ENCODE peak calls at places on chromosomes 13 and 19, in ten cellular contexts. I is colonic mucosa; B is IMR-90; X is uterus; K is HCT116; N is CD8-positive, alpha-beta T cell; Q is H9; S is pancreas; A is left lung; O is aorta. W is an unnamed sample. For H3K27me3, the result is how much of the 10 kb centered on the place peaks cover.

GRCh38 chr19:22533761-22534160 is 100.4 kb upstream of the ZNF492 start:
- DNase-seq in I (no peak), B (no peak), X (no peak), K (no peak), N (no peak), Q (no peak), S (no peak), A (no peak), O (no peak), W (no peak)

GRCh38 chr13:45040626-45041025 is 51.3 kb downstream of the GPALPP1 start:
- DNase-seq in I (no peak), B (no peak), X (no peak), K (no peak), N (no peak), Q (no peak), S (no peak), A (no peak), O (no peak), W (no peak)

GRCh38 chr13:43835701-43836100 is 43.8 kb downstream of the CCDC122 start:
- DNase-seq in I (no peak), B (peak), X (no peak), K (no peak), N (no peak), Q (no peak), S (no peak), A (no peak), O (no peak), W (no peak)

GRCh38 chr13:26758496-26759155 is 2.0 kb downstream of the GPR12 start:
- DNase-seq in I (no peak), B (no peak), X (no peak), K (no peak), N (no peak), Q (no peak), S (no peak), A (no peak), O (no peak), W (no peak)

GRCh38 chr19:12946092-12946845 is 607 bp downstream of the RAD23A start:
- DNase-seq in I (peak), B (peak), X (peak), K (peak), N (peak), Q (peak), S (peak), A (peak), O (peak), W (peak)

GRCh38 chr13:112242777-112243176 is 133.4 kb upstream of the SPACA7 start:
- DNase-seq in I (no peak), B (no peak), X (no peak), K (no peak), N (no peak), Q (no peak), S (no peak), A (no peak), O (no peak), W (no peak)

GRCh38 chr13:42384265-42384664 is 112.3 kb downstream of the AKAP11 start:
- DNase-seq in I (no peak), B (no peak), X (no peak), K (no peak), N (no peak), Q (no peak), S (no peak), A (no peak), O (no peak), W (no peak)

GRCh38 chr19:35607661-35608060 is 4.9 kb upstream of the HAUS5 start:
- DNase-seq in I (no peak), B (no peak), X (no peak), K (no peak), N (no peak), Q (no peak), S (no peak), A (no peak), O (no peak), W (no peak)

GRCh38 chr13:110187501-110188161 is 119.3 kb downstream of the COL4A1 start:
- DNase-seq in I (no peak), B (peak), X (no peak), K (no peak), N (no peak), Q (no peak), S (no peak), A (no peak), O (peak), W (no peak)

GRCh38 chr13:105611424-105611823 is 924.0 kb downstream of the EFNB2 start:
- DNase-seq in I (no peak), B (peak), X (no peak), K (no peak), N (no peak), Q (no peak), S (no peak), A (no peak), O (no peak), W (no peak)

GRCh38 chr19:40272261-40272660 is 12.9 kb downstream of the AKT2 start:
- DNase-seq in I (no peak), B (no peak), X (no peak), K (no peak), N (no peak), Q (no peak), S (no peak), A (peak), O (no peak), W (no peak)

GRCh38 chr13:54607421-54607820 is 1578.8 kb downstream of the OLFM4 start:
- DNase-seq in I (no peak), B (no peak), X (no peak), K (no peak), N (no peak), Q (no peak), S (no peak), A (no peak), O (no peak), W (no peak)

GRCh38 chr13:99977912-99978780 is 3.4 kb upstream of the ZIC2 start:
- DNase-seq in I (peak), B (no peak), X (no peak), K (no peak), N (no peak), Q (peak), S (no peak), A (peak), O (peak), W (no peak)

GRCh38 chr13:25581351-25581750 is 209.6 kb downstream of the ATP8A2 start:
- DNase-seq in I (no peak), B (no peak), X (no peak), K (no peak), N (no peak), Q (no peak), S (no peak), A (no peak), O (no peak), W (no peak)

GRCh38 chr13:46124531-46124966 is 19.7 kb upstream of the CPB2 start:
- DNase-seq in I (no peak), B (no peak), X (no peak), K (no peak), N (peak), Q (no peak), S (no peak), A (peak), O (peak), W (no peak)

GRCh38 chr13:92346046-92346445 is 880.6 kb upstream of the GPC6 start:
- DNase-seq in I (no peak), B (no peak), X (no peak), K (no peak), N (no peak), Q (no peak), S (no peak), A (no peak), O (no peak), W (no peak)

GRCh38 chr19:35029737-35030256 is 473 bp upstream of the SCN1B start:
- DNase-seq in I (no peak), B (no peak), X (no peak), K (no peak), N (no peak), Q (peak), S (no peak), A (no peak), O (no peak), W (no peak)

GRCh38 chr19:43464089-43464775 is 1.2 kb downstream of the LYPD3 start:
- DNase-seq in I (peak), B (no peak), X (peak), K (no peak), N (peak), Q (no peak), S (peak), A (peak), O (peak), W (peak)

GRCh38 chr19:30393729-30394480 is 21.7 kb downstream of the ZNF536 start:
- DNase-seq in I (no peak), B (no peak), X (no peak), K (no peak), N (no peak), Q (no peak), S (no peak), A (no peak), O (no peak), W (no peak)

GRCh38 chr19:30391554-30392551 is 19.7 kb downstream of the ZNF536 start:
- DNase-seq in I (no peak), B (no peak), X (no peak), K (no peak), N (no peak), Q (peak), S (no peak), A (no peak), O (no peak), W (no peak)

GRCh38 chr19:30393046-30393445 is 20.9 kb downstream of the ZNF536 start:
- DNase-seq in I (no peak), B (no peak), X (no peak), K (no peak), N (no peak), Q (no peak), S (no peak), A (no peak), O (no peak), W (no peak)

GRCh38 chr19:30395283-30395682 is 23.1 kb downstream of the ZNF536 start:
- DNase-seq in I (no peak), B (no peak), X (no peak), K (no peak), N (no peak), Q (no peak), S (no peak), A (no peak), O (no peak), W (no peak)

DNA sequence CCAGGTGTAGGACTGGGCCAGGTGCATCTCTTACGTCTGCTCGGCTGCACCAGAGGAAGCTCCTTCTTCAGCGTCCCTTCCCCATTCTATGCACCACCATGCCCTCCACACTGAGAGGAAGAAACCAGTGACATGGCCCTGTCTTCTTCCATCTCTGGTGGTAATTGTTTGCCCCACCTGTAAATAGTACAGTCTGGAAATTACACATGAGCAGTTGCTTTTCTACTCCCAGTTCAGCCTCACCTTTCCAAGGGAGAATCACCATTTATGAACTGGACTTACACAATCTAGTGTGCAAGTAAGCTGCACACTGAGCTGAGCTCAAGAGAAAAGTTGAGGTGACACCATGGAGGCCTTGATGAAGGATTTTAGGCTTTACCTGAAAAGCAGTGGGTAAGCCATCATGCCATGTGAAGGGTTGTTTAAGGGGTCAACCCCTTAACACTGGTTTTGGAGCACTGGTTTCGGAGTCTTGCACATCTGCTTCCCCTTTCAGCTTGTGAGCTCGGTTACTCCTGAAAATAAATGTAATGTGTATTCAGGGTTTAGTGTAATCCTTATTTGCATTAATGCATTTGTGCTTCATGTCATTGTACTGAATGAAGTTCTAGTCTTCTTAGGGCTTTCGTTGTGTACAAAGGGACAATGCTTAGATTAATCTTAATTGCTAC is 22.4 kb downstream of the ZNF536 start:
- DNase-seq in I (no peak), B (no peak), X (no peak), K (no peak), N (no peak), Q (no peak), S (no peak), A (no peak), O (no peak), W (no peak)
- H3K27me3 ChIP-seq in I (under half), B (under half), X (under half), K (under half), N (under half), Q (under half), S (under half), A (under half), O (under half), W (under half)

GRCh38 chr19:58560921-58561320 is 2.5 kb upstream of the UBE2M start:
- DNase-seq in I (no peak), B (no peak), X (no peak), K (no peak), N (no peak), Q (no peak), S (no peak), A (peak), O (peak), W (no peak)
- H3K27ac ChIP-seq in I (no peak), B (no peak), X (no peak), K (peak), N (no peak), Q (no peak), S (no peak), A (no peak), O (no peak), W (no peak)

GRCh38 chr13:94972262-94972661 is 259.9 kb upstream of the SOX21 start:
- DNase-seq in I (no peak), B (no peak), X (no peak), K (no peak), N (no peak), Q (no peak), S (no peak), A (no peak), O (no peak), W (no peak)

GRCh38 chr13:94968757-94969086 is 256.4 kb upstream of the SOX21 start:
- DNase-seq in I (no peak), B (no peak), X (no peak), K (no peak), N (no peak), Q (no peak), S (no peak), A (no peak), O (no peak), W (no peak)

GRCh38 chr13:94966380-94966779 is 254.0 kb upstream of the SOX21 start:
- DNase-seq in I (no peak), B (no peak), X (no peak), K (no peak), N (no peak), Q (no peak), S (no peak), A (no peak), O (no peak), W (no peak)

GRCh38 chr13:94968040-94968756 is 255.9 kb upstream of the SOX21 start:
- DNase-seq in I (no peak), B (no peak), X (no peak), K (no peak), N (no peak), Q (peak), S (peak), A (peak), O (no peak), W (no peak)

GRCh38 chr13:94967183-94968039 is 255.1 kb upstream of the SOX21 start:
- DNase-seq in I (no peak), B (no peak), X (no peak), K (no peak), N (no peak), Q (peak), S (peak), A (peak), O (no peak), W (no peak)
- H3K27me3 ChIP-seq in I (under half), B (under half), X (under half), K (half or more), N (under half), Q (under half), S (under half), A (half or more), O (under half), W (half or more)

GRCh38 chr13:51557875-51558604 is 26.2 kb upstream of the WDFY2 start:
- DNase-seq in I (no peak), B (peak), X (peak), K (no peak), N (no peak), Q (no peak), S (no peak), A (no peak), O (no peak), W (no peak)
- H3K27ac ChIP-seq in I (no peak), B (peak), X (peak), K (no peak), N (no peak), Q (no peak), S (no peak), A (peak), O (no peak), W (no peak)

GRCh38 chr19:17948967-17949930 is 16.4 kb downstream of the CCDC124 start:
- DNase-seq in I (no peak), B (no peak), X (no peak), K (no peak), N (peak), Q (peak), S (no peak), A (no peak), O (no peak), W (no peak)
- H3K27me3 ChIP-seq in I (half or more), B (half or more), X (under half), K (under half), N (half or more), Q (under half), S (under half), A (half or more), O (under half), W (half or more)

GRCh38 chr19:4018775-4019504 is 11.4 kb downstream of the PIAS4 start:
- DNase-seq in I (no peak), B (no peak), X (no peak), K (no peak), N (no peak), Q (no peak), S (no peak), A (no peak), O (no peak), W (no peak)
- H3K27ac ChIP-seq in I (no peak), B (no peak), X (no peak), K (no peak), N (no peak), Q (no peak), S (no peak), A (no peak), O (no peak), W (no peak)

DNA sequence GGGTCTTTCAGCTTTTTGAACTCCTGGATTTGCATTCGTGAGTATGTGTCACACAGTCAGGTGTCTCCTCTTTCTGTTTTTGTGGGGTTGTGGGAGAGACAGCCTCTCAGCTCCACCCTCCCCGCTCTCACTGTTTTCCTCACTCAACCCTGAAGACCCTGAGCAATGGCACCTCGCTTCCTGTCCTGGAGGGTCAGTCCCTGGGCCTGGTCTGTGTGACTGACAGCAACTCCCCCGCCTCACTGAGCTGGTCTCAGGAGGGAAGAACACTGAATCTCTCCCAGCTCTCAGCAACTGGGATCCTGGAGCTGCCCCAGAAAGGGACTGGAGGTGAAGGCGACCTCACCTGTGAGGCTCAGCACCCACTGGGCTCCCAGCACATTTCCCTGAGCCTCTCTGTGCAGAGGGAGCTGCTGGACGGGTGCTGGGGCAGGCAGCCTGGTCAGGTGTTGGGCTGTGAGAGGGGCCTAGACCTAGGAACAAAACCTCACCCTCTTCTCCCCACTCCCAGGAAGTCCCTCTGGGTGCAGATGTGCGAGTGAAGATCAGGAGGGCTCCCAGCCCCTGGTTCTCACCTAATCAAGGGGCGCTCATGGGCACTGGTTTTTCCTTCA is 4.2 kb upstream of the SIGLEC7 start:
- DNase-seq in I (no peak), B (no peak), X (no peak), K (no peak), N (no peak), Q (no peak), S (no peak), A (no peak), O (peak), W (no peak)
- H3K27me3 ChIP-seq in I (under half), B (under half), X (under half), K (under half), N (under half), Q (under half), S (under half), A (under half), O (under half), W (under half)

DNA sequence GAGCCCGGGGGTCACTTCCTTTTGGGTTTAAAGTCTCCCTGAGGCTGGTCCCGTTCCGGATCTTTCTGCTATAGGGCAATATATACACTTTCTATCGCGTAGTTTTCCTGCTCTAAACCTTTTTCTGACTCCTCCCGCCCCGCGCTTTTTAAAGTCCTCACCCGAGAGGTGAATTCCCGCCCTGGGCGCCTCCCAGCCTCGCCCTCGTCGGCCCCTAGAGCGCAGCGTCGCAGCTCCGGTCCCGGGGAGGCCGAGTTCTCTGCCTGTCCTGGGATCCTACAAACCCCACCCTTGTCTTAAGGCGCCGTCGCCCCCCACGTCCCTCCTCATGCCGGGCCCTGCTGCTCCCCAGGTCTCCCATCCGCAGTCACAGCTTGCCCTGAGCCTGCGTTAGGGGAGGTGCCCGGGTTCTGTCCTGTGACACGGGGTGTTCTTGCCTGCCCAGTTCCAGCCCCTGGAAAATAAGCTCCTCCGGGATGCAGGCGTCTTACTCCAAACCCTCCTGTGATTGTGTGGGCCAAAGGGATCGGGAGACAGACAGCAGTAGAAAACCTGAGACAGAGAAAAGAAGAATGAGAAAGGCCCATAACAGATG is 491 bp downstream of the ZNF525 start:
- DNase-seq in I (peak), B (no peak), X (no peak), K (no peak), N (peak), Q (no peak), S (peak), A (peak), O (no peak), W (no peak)
- H3K27ac ChIP-seq in I (peak), B (peak), X (peak), K (peak), N (peak), Q (no peak), S (peak), A (peak), O (no peak), W (peak)

GRCh38 chr19:3025516-3025890 is 3.6 kb downstream of the TLE2 start:
- DNase-seq in I (peak), B (no peak), X (no peak), K (no peak), N (no peak), Q (no peak), S (no peak), A (no peak), O (no peak), W (no peak)
- H3K27me3 ChIP-seq in I (under half), B (half or more), X (under half), K (under half), N (under half), Q (under half), S (under half), A (half or more), O (under half), W (under half)